ENCODE peak calls at places on chromosomes 6 and 20, in nine cellular contexts. One of them, this sample, is unnamed.

GRCh38 chr6:106939848-106940247 is 34.7 kb downstream of the CD24 start:
- DNase-seq in stomach: no peak
- DNase-seq in esophagus muscularis mucosa: no peak
- DNase-seq in lower lobe of right lung: no peak
- DNase-seq in transverse colon: no peak
- DNase-seq in heart right ventricle: no peak
- DNase-seq in psoas muscle: no peak
- DNase-seq in neuronal stem cell: no peak
- DNase-seq in tibial nerve: no peak
- DNase-seq in this sample: no peak

GRCh38 chr6:36717871-36718540 is 20.4 kb downstream of the RAB44 start:
- DNase-seq in stomach: no peak
- DNase-seq in esophagus muscularis mucosa: no peak
- DNase-seq in lower lobe of right lung: no peak
- DNase-seq in transverse colon: no peak
- DNase-seq in heart right ventricle: no peak
- DNase-seq in psoas muscle: peak; percentile 35
- DNase-seq in neuronal stem cell: no peak
- DNase-seq in tibial nerve: no peak
- DNase-seq in this sample: no peak

GRCh38 chr6:135426833-135427232 is 70.7 kb downstream of the AHI1 start:
- DNase-seq in stomach: no peak
- DNase-seq in esophagus muscularis mucosa: no peak
- DNase-seq in lower lobe of right lung: no peak
- DNase-seq in transverse colon: no peak
- DNase-seq in heart right ventricle: no peak
- DNase-seq in psoas muscle: no peak
- DNase-seq in neuronal stem cell: no peak
- DNase-seq in tibial nerve: no peak
- DNase-seq in this sample: no peak

GRCh38 chr6:16559091-16559490 is 202.2 kb downstream of the ATXN1 start:
- DNase-seq in stomach: no peak
- DNase-seq in esophagus muscularis mucosa: no peak
- DNase-seq in lower lobe of right lung: no peak
- DNase-seq in transverse colon: no peak
- DNase-seq in heart right ventricle: no peak
- DNase-seq in psoas muscle: no peak
- DNase-seq in neuronal stem cell: no peak
- DNase-seq in tibial nerve: no peak
- DNase-seq in this sample: no peak

GRCh38 chr20:39851459-39851858 is 837.6 kb downstream of the MAFB start:
- DNase-seq in stomach: no peak
- DNase-seq in esophagus muscularis mucosa: no peak
- DNase-seq in lower lobe of right lung: no peak
- DNase-seq in transverse colon: no peak
- DNase-seq in heart right ventricle: no peak
- DNase-seq in psoas muscle: no peak
- DNase-seq in neuronal stem cell: no peak
- DNase-seq in tibial nerve: no peak
- DNase-seq in this sample: no peak

GRCh38 chr6:118186676-118187567 is 279.9 kb downstream of the SLC35F1 start:
- DNase-seq in stomach: no peak
- DNase-seq in esophagus muscularis mucosa: no peak
- DNase-seq in lower lobe of right lung: no peak
- DNase-seq in transverse colon: no peak
- DNase-seq in heart right ventricle: no peak
- DNase-seq in psoas muscle: no peak
- DNase-seq in neuronal stem cell: no peak
- DNase-seq in tibial nerve: no peak
- DNase-seq in this sample: no peak

GRCh38 chr20:63772781-63773520 is 33.4 kb downstream of the SLC2A4RG start:
- DNase-seq in stomach: no peak
- DNase-seq in esophagus muscularis mucosa: no peak
- DNase-seq in lower lobe of right lung: peak; percentile 66
- DNase-seq in transverse colon: no peak
- DNase-seq in heart right ventricle: peak; percentile 31
- DNase-seq in psoas muscle: no peak
- DNase-seq in neuronal stem cell: no peak
- DNase-seq in tibial nerve: no peak
- DNase-seq in this sample: no peak

GRCh38 chr6:152209211-152209610 is 401.7 kb downstream of the ESR1 start:
- DNase-seq in stomach: no peak
- DNase-seq in esophagus muscularis mucosa: no peak
- DNase-seq in lower lobe of right lung: no peak
- DNase-seq in transverse colon: no peak
- DNase-seq in heart right ventricle: no peak
- DNase-seq in psoas muscle: no peak
- DNase-seq in neuronal stem cell: no peak
- DNase-seq in tibial nerve: no peak
- DNase-seq in this sample: no peak

GRCh38 chr20:6130045-6130444 is 7.2 kb upstream of the FERMT1 start:
- DNase-seq in stomach: no peak
- DNase-seq in esophagus muscularis mucosa: peak; percentile 66
- DNase-seq in lower lobe of right lung: no peak
- DNase-seq in transverse colon: no peak
- DNase-seq in heart right ventricle: no peak
- DNase-seq in psoas muscle: no peak
- DNase-seq in neuronal stem cell: no peak
- DNase-seq in tibial nerve: no peak
- DNase-seq in this sample: no peak

GRCh38 chr6:122388945-122389344 is 10.5 kb upstream of the HSF2 start:
- DNase-seq in stomach: no peak
- DNase-seq in esophagus muscularis mucosa: no peak
- DNase-seq in lower lobe of right lung: no peak
- DNase-seq in transverse colon: no peak
- DNase-seq in heart right ventricle: no peak
- DNase-seq in psoas muscle: no peak
- DNase-seq in neuronal stem cell: no peak
- DNase-seq in tibial nerve: no peak
- DNase-seq in this sample: no peak

GRCh38 chr6:97669191-97669651 is 386.2 kb upstream of the MMS22L start:
- DNase-seq in stomach: no peak
- DNase-seq in esophagus muscularis mucosa: no peak
- DNase-seq in lower lobe of right lung: no peak
- DNase-seq in transverse colon: no peak
- DNase-seq in heart right ventricle: peak; percentile 27
- DNase-seq in psoas muscle: no peak
- DNase-seq in neuronal stem cell: peak; percentile 24
- DNase-seq in tibial nerve: no peak
- DNase-seq in this sample: no peak

GRCh38 chr20:5033566-5033965 is 32.3 kb upstream of the SLC23A2 start:
- DNase-seq in stomach: no peak
- DNase-seq in esophagus muscularis mucosa: no peak
- DNase-seq in lower lobe of right lung: no peak
- DNase-seq in transverse colon: no peak
- DNase-seq in heart right ventricle: no peak
- DNase-seq in psoas muscle: no peak
- DNase-seq in neuronal stem cell: no peak
- DNase-seq in tibial nerve: no peak
- DNase-seq in this sample: no peak

GRCh38 chr6:152700427-152700826 is 2.7 kb downstream of the MYCT1 start:
- DNase-seq in stomach: no peak
- DNase-seq in esophagus muscularis mucosa: no peak
- DNase-seq in lower lobe of right lung: no peak
- DNase-seq in transverse colon: no peak
- DNase-seq in heart right ventricle: no peak
- DNase-seq in psoas muscle: no peak
- DNase-seq in neuronal stem cell: no peak
- DNase-seq in tibial nerve: no peak
- DNase-seq in this sample: no peak

GRCh38 chr6:158752613-158753012 is 66.6 kb downstream of the EZR start:
- DNase-seq in stomach: peak; percentile 60
- DNase-seq in esophagus muscularis mucosa: no peak
- DNase-seq in lower lobe of right lung: no peak
- DNase-seq in transverse colon: no peak
- DNase-seq in heart right ventricle: peak; percentile 43
- DNase-seq in psoas muscle: no peak
- DNase-seq in neuronal stem cell: no peak
- DNase-seq in tibial nerve: no peak
- DNase-seq in this sample: no peak

GRCh38 chr6:106089981-106090380 is 3.8 kb downstream of the PRDM1 start:
- DNase-seq in stomach: no peak
- DNase-seq in esophagus muscularis mucosa: peak; percentile 10
- DNase-seq in lower lobe of right lung: no peak
- DNase-seq in transverse colon: no peak
- DNase-seq in heart right ventricle: no peak
- DNase-seq in psoas muscle: no peak
- DNase-seq in neuronal stem cell: no peak
- DNase-seq in tibial nerve: no peak
- DNase-seq in this sample: no peak

GRCh38 chr6:107114872-107115694 is at the start of gene BEND3:
- DNase-seq in stomach: peak; percentile 32
- DNase-seq in esophagus muscularis mucosa: no peak
- DNase-seq in lower lobe of right lung: peak; percentile 65
- DNase-seq in transverse colon: peak; percentile 38
- DNase-seq in heart right ventricle: peak; percentile 36
- DNase-seq in psoas muscle: peak; percentile 71
- DNase-seq in neuronal stem cell: peak; percentile 43
- DNase-seq in tibial nerve: no peak
- DNase-seq in this sample: no peak

GRCh38 chr6:129599467-129599866 is 110.5 kb downstream of the ARHGAP18 start:
- DNase-seq in stomach: no peak
- DNase-seq in esophagus muscularis mucosa: no peak
- DNase-seq in lower lobe of right lung: no peak
- DNase-seq in transverse colon: no peak
- DNase-seq in heart right ventricle: no peak
- DNase-seq in psoas muscle: no peak
- DNase-seq in neuronal stem cell: no peak
- DNase-seq in tibial nerve: no peak
- DNase-seq in this sample: no peak

GRCh38 chr20:50668326-50668725 is 23.0 kb downstream of the RIPOR3 start:
- DNase-seq in stomach: no peak
- DNase-seq in esophagus muscularis mucosa: no peak
- DNase-seq in lower lobe of right lung: no peak
- DNase-seq in transverse colon: no peak
- DNase-seq in heart right ventricle: no peak
- DNase-seq in psoas muscle: no peak
- DNase-seq in neuronal stem cell: no peak
- DNase-seq in tibial nerve: no peak
- DNase-seq in this sample: no peak

GRCh38 chr6:160455484-160456213 is 107.5 kb downstream of the SLC22A3 start:
- DNase-seq in stomach: peak; percentile 68
- DNase-seq in esophagus muscularis mucosa: peak; percentile 92
- DNase-seq in lower lobe of right lung: peak; percentile 55
- DNase-seq in transverse colon: peak; percentile 64
- DNase-seq in heart right ventricle: peak; percentile 58
- DNase-seq in psoas muscle: peak; percentile 64
- DNase-seq in neuronal stem cell: peak; percentile 61
- DNase-seq in tibial nerve: peak; percentile 54
- DNase-seq in this sample: no peak

GRCh38 chr6:152268846-152269442 is 368.2 kb downstream of the SYNE1 start:
- DNase-seq in stomach: no peak
- DNase-seq in esophagus muscularis mucosa: no peak
- DNase-seq in lower lobe of right lung: no peak
- DNase-seq in transverse colon: no peak
- DNase-seq in heart right ventricle: no peak
- DNase-seq in psoas muscle: no peak
- DNase-seq in neuronal stem cell: no peak
- DNase-seq in tibial nerve: no peak
- DNase-seq in this sample: no peak

GRCh38 chr6:157747395-157747794 is 75.7 kb upstream of the SNX9 start:
- DNase-seq in stomach: no peak
- DNase-seq in esophagus muscularis mucosa: no peak
- DNase-seq in lower lobe of right lung: no peak
- DNase-seq in transverse colon: no peak
- DNase-seq in heart right ventricle: no peak
- DNase-seq in psoas muscle: no peak
- DNase-seq in neuronal stem cell: no peak
- DNase-seq in tibial nerve: no peak
- DNase-seq in this sample: no peak
- H3K27ac ChIP-seq in stomach: no peak overlapping the region
- H3K27ac ChIP-seq in esophagus muscularis mucosa: no peak overlapping the region
- H3K27ac ChIP-seq in lower lobe of right lung: no peak overlapping the region
- H3K27ac ChIP-seq in transverse colon: no peak overlapping the region
- H3K27ac ChIP-seq in heart right ventricle: no peak overlapping the region
- H3K27ac ChIP-seq in psoas muscle: no peak overlapping the region
- H3K27ac ChIP-seq in neuronal stem cell: no peak overlapping the region
- H3K27ac ChIP-seq in tibial nerve: no peak overlapping the region
- H3K27ac ChIP-seq in this sample: no peak overlapping the region

DNA sequence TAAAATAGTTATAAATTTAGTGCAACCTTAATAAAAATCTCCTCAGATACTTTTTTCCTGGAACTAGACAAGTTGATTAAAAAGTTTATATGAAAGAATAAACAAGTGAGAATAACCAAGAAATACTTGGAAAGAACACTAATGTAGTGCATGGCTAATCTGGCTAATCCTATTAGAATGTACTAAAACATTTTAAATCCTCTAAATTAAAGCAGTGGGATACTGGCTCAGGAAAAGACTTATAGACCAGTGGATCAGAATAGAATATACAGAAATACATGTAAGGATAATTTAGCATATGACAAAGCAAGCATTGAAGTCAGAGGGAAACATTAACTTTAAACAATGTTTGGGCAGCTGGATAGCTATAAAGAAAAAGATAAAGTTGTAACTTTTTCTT is 41.1 kb upstream of the ERVFRD-1 start:
- DNase-seq in stomach: no peak
- DNase-seq in esophagus muscularis mucosa: no peak
- DNase-seq in lower lobe of right lung: no peak
- DNase-seq in transverse colon: no peak
- DNase-seq in heart right ventricle: no peak
- DNase-seq in psoas muscle: no peak
- DNase-seq in neuronal stem cell: no peak
- DNase-seq in tibial nerve: no peak
- DNase-seq in this sample: no peak
- H3K4me3 ChIP-seq in stomach: no peak overlapping the region
- H3K4me3 ChIP-seq in esophagus muscularis mucosa: no peak overlapping the region
- H3K4me3 ChIP-seq in lower lobe of right lung: no peak overlapping the region
- H3K4me3 ChIP-seq in transverse colon: no peak overlapping the region
- H3K4me3 ChIP-seq in heart right ventricle: no peak overlapping the region
- H3K4me3 ChIP-seq in psoas muscle: no peak overlapping the region
- H3K4me3 ChIP-seq in neuronal stem cell: no peak overlapping the region
- H3K4me3 ChIP-seq in tibial nerve: no peak overlapping the region
- H3K4me3 ChIP-seq in this sample: no peak overlapping the region

DNA sequence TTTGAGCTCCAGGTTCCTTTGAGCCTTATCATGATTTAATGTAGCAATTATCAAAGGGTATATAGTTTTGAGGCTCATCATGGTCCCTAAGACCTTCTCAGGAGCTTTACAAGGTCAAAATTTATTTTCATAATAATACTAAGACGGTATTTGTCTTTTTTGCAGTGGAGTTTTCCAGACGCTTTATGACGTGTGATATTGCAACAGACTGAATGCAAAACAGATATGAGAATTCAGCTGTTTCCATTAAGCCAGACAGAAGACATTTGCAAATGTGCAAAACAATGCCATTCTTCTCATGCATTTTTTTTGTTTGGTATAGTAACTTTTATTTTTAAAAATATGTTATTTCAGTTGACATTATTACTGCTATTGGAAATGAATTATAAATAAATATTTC is 24.7 kb upstream of the CNKSR3 start:
- DNase-seq in stomach: no peak
- DNase-seq in esophagus muscularis mucosa: no peak
- DNase-seq in lower lobe of right lung: no peak
- DNase-seq in transverse colon: no peak
- DNase-seq in heart right ventricle: no peak
- DNase-seq in psoas muscle: no peak
- DNase-seq in neuronal stem cell: no peak
- DNase-seq in tibial nerve: no peak
- DNase-seq in this sample: no peak
- H3K27ac ChIP-seq in stomach: no peak overlapping the region
- H3K27ac ChIP-seq in esophagus muscularis mucosa: no peak overlapping the region
- H3K27ac ChIP-seq in lower lobe of right lung: no peak overlapping the region
- H3K27ac ChIP-seq in transverse colon: no peak overlapping the region
- H3K27ac ChIP-seq in heart right ventricle: no peak overlapping the region
- H3K27ac ChIP-seq in psoas muscle: no peak overlapping the region
- H3K27ac ChIP-seq in neuronal stem cell: no peak overlapping the region
- H3K27ac ChIP-seq in tibial nerve: no peak overlapping the region
- H3K27ac ChIP-seq in this sample: no peak overlapping the region

GRCh38 chr20:36155629-36155971 is 1.1 kb downstream of the EPB41L1 start:
- DNase-seq in stomach: no peak
- DNase-seq in esophagus muscularis mucosa: no peak
- DNase-seq in lower lobe of right lung: no peak
- DNase-seq in transverse colon: no peak
- DNase-seq in heart right ventricle: no peak
- DNase-seq in psoas muscle: no peak
- DNase-seq in neuronal stem cell: no peak
- DNase-seq in tibial nerve: no peak
- DNase-seq in this sample: no peak
- H3K4me3 ChIP-seq in stomach: peak overlapping the region; percentile 64
- H3K4me3 ChIP-seq in esophagus muscularis mucosa: no peak overlapping the region
- H3K4me3 ChIP-seq in lower lobe of right lung: peak overlapping the region; percentile 69
- H3K4me3 ChIP-seq in transverse colon: no peak overlapping the region
- H3K4me3 ChIP-seq in heart right ventricle: no peak overlapping the region
- H3K4me3 ChIP-seq in psoas muscle: peak overlapping the region; percentile 72
- H3K4me3 ChIP-seq in neuronal stem cell: no peak overlapping the region
- H3K4me3 ChIP-seq in tibial nerve: peak overlapping the region; percentile 84
- H3K4me3 ChIP-seq in this sample: no peak overlapping the region

This sample was measured in esophagus squamous epithelium.